ENCODE peak calls at places on chromosomes 13 and 19, in five cellular contexts. P is HepG2, Q is GM23338, C is H1, J is K562. T is an unnamed sample.

GRCh38 chr13:100340865-100341264 is 247.7 kb downstream of the GGACT start:
- DNase-seq in P (no peak), C (no peak), J (no peak), Q (no peak), T (no peak)

GRCh38 chr19:33393286-33394005 is 19.9 kb downstream of the CEBPG start:
- DNase-seq in P (peak), Q (no peak), C (no peak), J (no peak), T (no peak)

GRCh38 chr13:44759723-44760360 is 183.7 kb upstream of the TSC22D1 start:
- DNase-seq in P (peak), Q (no peak), J (no peak), C (no peak), T (no peak)

GRCh38 chr19:14889994-14890393 is 4.1 kb upstream of the OR7A17 start:
- DNase-seq in C (no peak), P (no peak), J (no peak), Q (no peak), T (no peak)

GRCh38 chr19:13935765-13936486 is 2.3 kb downstream of the PODNL1 start:
- DNase-seq in J (peak), P (no peak), C (no peak), Q (peak), T (no peak)

GRCh38 chr13:23460309-23460708 is 26.8 kb upstream of the SACS start:
- DNase-seq in P (no peak), Q (no peak), J (no peak), C (no peak), T (peak)

GRCh38 chr13:80362488-80362887 is 21.6 kb upstream of the SPRY2 start:
- DNase-seq in P (peak), J (no peak), Q (no peak), C (no peak), T (no peak)

GRCh38 chr19:39237200-39238184 is 7.3 kb downstream of the IFNL3 start:
- DNase-seq in Q (peak), P (peak), C (no peak), J (peak), T (peak)

GRCh38 chr13:20616059-20616797 is 49.3 kb downstream of the IFT88 start:
- DNase-seq in Q (no peak), P (no peak), J (no peak), C (no peak), T (no peak)

GRCh38 chr13:93496985-93497673 is 270.5 kb downstream of the GPC6 start:
- DNase-seq in P (no peak), Q (no peak), C (no peak), J (no peak), T (no peak)

GRCh38 chr13:46676378-46676725 is 120.6 kb downstream of the ESD start:
- DNase-seq in Q (no peak), J (no peak), P (no peak), C (no peak), T (no peak)

GRCh38 chr13:33453911-33454310 is 168.4 kb upstream of the STARD13 start:
- DNase-seq in Q (no peak), P (peak), C (no peak), J (no peak), T (no peak)

GRCh38 chr19:46351241-46352041 is 4.6 kb downstream of the PPP5C start:
- DNase-seq in J (no peak), Q (peak), P (no peak), C (no peak), T (no peak)

GRCh38 chr19:14094854-14095253 is 4.3 kb upstream of the SAMD1 start:
- DNase-seq in C (no peak), P (no peak), J (no peak), Q (no peak), T (no peak)

GRCh38 chr19:29690842-29691241 is 24.2 kb downstream of the C19orf12 start:
- DNase-seq in Q (peak), C (peak), J (peak), P (peak), T (no peak)

GRCh38 chr19:35169226-35169995 is 14.9 kb downstream of the FXYD5 start:
- DNase-seq in P (no peak), Q (no peak), C (no peak), J (no peak), T (no peak)

GRCh38 chr19:15971217-15971616 is 22.4 kb downstream of the OR10H4 start:
- DNase-seq in Q (no peak), P (no peak), J (no peak), C (no peak), T (no peak)

GRCh38 chr19:1700733-1701663 is 48.6 kb upstream of the TCF3 start:
- DNase-seq in C (no peak), Q (no peak), J (no peak), P (no peak), T (no peak)

GRCh38 chr19:46841458-46842083 is 9.1 kb downstream of the AP2S1 start:
- DNase-seq in P (no peak), Q (no peak), C (no peak), J (peak), T (no peak)

GRCh38 chr13:64130600-64130999 is 2715.0 kb upstream of the PCDH20 start:
- DNase-seq in Q (no peak), P (no peak), J (no peak), C (no peak), T (no peak)

GRCh38 chr19:32828643-32829344 is 40.8 kb downstream of the SLC7A9 start:
- DNase-seq in P (no peak), Q (no peak), C (no peak), J (no peak), T (no peak)

GRCh38 chr13:97125051-97125809 is 96.9 kb upstream of the MBNL2 start:
- DNase-seq in J (no peak), C (no peak), P (peak), Q (peak), T (peak)

GRCh38 chr13:38685974-38686571 is 804 bp upstream of the FREM2 start:
- DNase-seq in Q (peak), C (no peak), P (no peak), J (no peak), T (no peak)

GRCh38 chr13:38688674-38689073 is 1.8 kb downstream of the FREM2 start:
- DNase-seq in J (no peak), P (no peak), Q (no peak), C (no peak), T (no peak)

GRCh38 chr13:38690231-38690630 is 3.4 kb downstream of the FREM2 start:
- DNase-seq in C (no peak), Q (no peak), J (no peak), P (no peak), T (no peak)

GRCh38 chr13:38686635-38687245 is at the start of gene FREM2:
- DNase-seq in Q (peak), J (no peak), P (no peak), C (peak), T (no peak)

GRCh38 chr13:38687246-38688229 is 661 bp downstream of the FREM2 start:
- DNase-seq in J (no peak), C (peak), P (no peak), Q (peak), T (no peak)
- TF ChIP-seq EZH2 in J (no peak), C (no peak), P (no peak), Q (no peak), T (no peak)

GRCh38 chr13:98974053-98974452 is 3.8 kb downstream of the DOCK9 start:
- DNase-seq in J (peak), P (no peak), Q (no peak), C (no peak), T (no peak)
- TF ChIP-seq CREB1 in J (no peak), P (no peak), Q (no peak), C (no peak), T (no peak)

GRCh38 chr13:24681930-24682329 is 1.7 kb downstream of the ATP12A start:
- DNase-seq in J (no peak), C (no peak), Q (no peak), P (no peak), T (no peak)

GRCh38 chr13:24679686-24680085 is 522 bp upstream of the ATP12A start:
- DNase-seq in J (no peak), C (no peak), P (no peak), Q (no peak), T (no peak)

GRCh38 chr13:24680258-24680920 is at the start of gene ATP12A:
- DNase-seq in C (peak), Q (peak), J (no peak), P (no peak), T (no peak)

GRCh38 chr13:24682353-24682752 is 2.1 kb downstream of the ATP12A start:
- DNase-seq in P (no peak), Q (no peak), J (no peak), C (no peak), T (no peak)

GRCh38 chr13:24680921-24681585 is 845 bp downstream of the ATP12A start:
- DNase-seq in C (no peak), P (no peak), J (no peak), Q (peak), T (no peak)
- TF ChIP-seq EZH2 in C (no peak), P (no peak), J (no peak), Q (no peak), T (no peak)

GRCh38 chr13:66660013-66660804 is 569.9 kb downstream of the PCDH9 start:
- DNase-seq in Q (no peak), J (no peak), C (no peak), P (no peak), T (no peak)
- TF ChIP-seq CREB1 in Q (no peak), J (no peak), C (no peak), P (no peak), T (no peak)

T was measured in GM12878.